ENCODE peak calls at places on chromosomes 3 and 15, in four cellular contexts. B, F, M and R are unnamed samples.

GRCh38 chr15:64455951-64456350 is 4.4 kb upstream of the ZNF609 start:
- DNase-seq in B (no peak), F (peak), M (no peak), R (no peak)

GRCh38 chr3:78858165-78858564 is 909.6 kb downstream of the ROBO1 start:
- DNase-seq in F (peak), M (no peak), B (no peak), R (no peak)

GRCh38 chr3:173932624-173933023 is 535.1 kb downstream of the NLGN1 start:
- DNase-seq in F (no peak), M (no peak), B (no peak), R (no peak)

GRCh38 chr3:109137766-109138165 is 1.2 kb downstream of the C3orf85 start:
- DNase-seq in B (no peak), M (no peak), F (no peak), R (no peak)

GRCh38 chr3:69370945-69371301 is 15.0 kb downstream of the FRMD4B start:
- DNase-seq in F (no peak), M (no peak), B (no peak), R (no peak)

GRCh38 chr3:154060606-154061380 is 60.4 kb upstream of the ARHGEF26 start:
- DNase-seq in F (no peak), M (no peak), B (no peak), R (no peak)

GRCh38 chr3:186365202-186365974 is 3.4 kb upstream of the DGKG start:
- DNase-seq in F (no peak), B (no peak), M (no peak), R (no peak)

GRCh38 chr15:85639752-85640381 is 154.9 kb downstream of the KLHL25 start:
- DNase-seq in F (no peak), M (no peak), B (no peak), R (no peak)

GRCh38 chr3:125061646-125062045 is 5.8 kb upstream of the HEG1 start:
- DNase-seq in F (no peak), M (no peak), B (no peak), R (no peak)

GRCh38 chr15:26037369-26037768 is 174.2 kb upstream of the ATP10A start:
- DNase-seq in F (no peak), B (no peak), M (no peak), R (no peak)
- TF ChIP-seq CTCF in F (peak), B (no peak), M (no peak), R (peak)

DNA sequence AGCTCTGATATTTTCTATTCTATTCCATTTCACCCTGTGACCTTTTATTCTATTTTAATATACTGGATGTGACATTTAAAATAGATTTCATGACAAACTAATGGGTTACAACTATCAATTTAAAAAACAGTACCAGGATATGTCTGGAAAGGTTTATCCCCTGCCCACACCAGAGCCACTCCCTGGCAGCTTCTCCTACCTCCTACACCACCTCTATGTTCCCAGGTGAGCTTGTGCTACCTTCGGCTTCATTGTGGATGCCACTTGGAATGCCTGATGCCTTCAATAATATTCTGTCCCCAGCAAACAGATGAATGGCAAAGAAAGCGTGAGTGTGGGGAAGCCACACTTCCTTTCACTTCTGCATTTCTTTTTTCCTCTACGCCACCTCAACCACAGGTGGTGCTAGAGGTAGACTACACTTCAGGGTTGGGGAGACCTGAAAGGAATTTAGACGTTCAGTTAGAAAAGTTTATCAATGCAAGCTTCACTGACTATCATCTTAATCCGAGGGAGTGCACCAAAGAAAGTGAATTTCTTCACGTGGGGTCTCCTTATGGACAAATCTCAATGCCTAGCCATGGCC is 213.0 kb downstream of the SSR3 start:
- DNase-seq in B (no peak), M (peak), F (no peak), R (no peak)
- TF ChIP-seq CTCF in B (no peak), M (peak), F (no peak), R (no peak)

DNA sequence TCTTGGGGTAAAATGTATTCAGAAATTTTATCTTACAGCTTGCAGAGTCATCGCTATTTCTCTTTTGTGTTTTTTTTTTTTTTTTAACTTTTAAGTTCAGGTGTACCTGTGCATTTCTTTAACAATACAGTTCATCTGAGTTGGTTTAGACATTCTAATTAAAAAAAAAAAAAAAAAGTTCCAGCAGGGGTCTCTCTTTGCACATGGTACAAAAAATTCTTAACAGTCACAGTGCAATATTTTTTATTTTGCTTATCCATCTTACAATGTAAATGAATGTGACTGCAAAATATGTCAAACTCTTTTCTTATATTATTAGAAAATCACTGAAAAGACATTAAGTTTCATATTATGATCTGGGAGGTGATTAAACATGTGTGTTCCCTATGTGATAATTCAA is 47.5 kb upstream of the SLC9A9 start:
- DNase-seq in B (no peak), F (no peak), M (no peak), R (no peak)
- TF ChIP-seq CTCF in B (no peak), F (peak), M (no peak), R (peak)

GRCh38 chr15:96398769-96399168 is 68.3 kb downstream of the NR2F2 start:
- DNase-seq in M (no peak), F (no peak), B (no peak), R (no peak)

GRCh38 chr15:96392380-96393208 is 62.1 kb downstream of the NR2F2 start:
- DNase-seq in F (no peak), B (no peak), M (no peak), R (no peak)

GRCh38 chr15:96390986-96391385 is 60.5 kb downstream of the NR2F2 start:
- DNase-seq in M (no peak), F (no peak), B (no peak), R (no peak)

GRCh38 chr15:96393209-96393513 is 62.7 kb downstream of the NR2F2 start:
- DNase-seq in F (no peak), M (no peak), B (no peak), R (no peak)

GRCh38 chr15:96395687-96396086 is 65.2 kb downstream of the NR2F2 start:
- DNase-seq in M (no peak), F (no peak), B (no peak), R (no peak)
- TF ChIP-seq CTCF in M (no peak), F (no peak), B (no peak), R (no peak)

GRCh38 chr3:49005298-49005680 is 1.9 kb upstream of the WDR6 start:
- DNase-seq in F (no peak), M (no peak), B (no peak), R (no peak)

GRCh38 chr3:49007771-49008528 is 759 bp downstream of the WDR6 start:
- DNase-seq in F (peak), M (no peak), B (peak), R (peak)

GRCh38 chr3:49005998-49006397 is 1.2 kb upstream of the WDR6 start:
- DNase-seq in M (no peak), F (no peak), B (no peak), R (no peak)

GRCh38 chr3:49006591-49007067 is 562 bp upstream of the WDR6 start:
- DNase-seq in B (no peak), F (peak), M (no peak), R (no peak)

GRCh38 chr3:49007068-49007770 is at the start of gene WDR6:
- DNase-seq in M (peak), F (peak), B (peak), R (peak)
- TF ChIP-seq CTCF in M (peak), F (peak), B (peak), R (peak)

GRCh38 chr3:160038862-160039562 is 50.4 kb downstream of the IL12A start:
- DNase-seq in M (no peak), F (peak), B (no peak), R (no peak)
- TF ChIP-seq CTCF in M (no peak), F (no peak), B (no peak), R (no peak)

GRCh38 chr15:28975766-28976179 is 90.0 kb downstream of the APBA2 start:
- DNase-seq in F (peak), B (peak), M (no peak), R (peak)
- TF ChIP-seq CTCF in F (peak), B (peak), M (peak), R (peak)

GRCh38 chr3:40780801-40781406 is 256.1 kb downstream of the ZNF621 start:
- DNase-seq in F (peak), B (no peak), M (no peak), R (no peak)

GRCh38 chr3:40780341-40780800 is 255.6 kb downstream of the ZNF621 start:
- DNase-seq in F (peak), B (no peak), M (no peak), R (no peak)

GRCh38 chr3:40779039-40779438 is 254.3 kb downstream of the ZNF621 start:
- DNase-seq in M (no peak), B (no peak), F (no peak), R (no peak)

GRCh38 chr3:40782086-40782721 is 257.4 kb downstream of the ZNF621 start:
- DNase-seq in F (no peak), B (no peak), M (no peak), R (no peak)
- TF ChIP-seq CTCF in F (no peak), B (no peak), M (no peak), R (no peak)